ENCODE peak calls at places on chromosomes 1 and 21, in four cellular contexts. O is AG04450, Y is breast epithelium, N is mammary epithelial cell. X is an unnamed sample.
A peak's percentile ranks its signal among the peaks of the same experiment; 100 is the strongest.

GRCh38 chr1:98794196-98794886 is 132.8 kb downstream of the SNX7 start:
- DNase-seq in N (peak; percentile 60), Y (no peak), O (peak; percentile 48), X (no peak)

GRCh38 chr1:78718566-78718965 is 68.9 kb downstream of the IFI44 start:
- DNase-seq in O (peak; percentile 7), Y (no peak), N (no peak), X (no peak)

GRCh38 chr1:176102243-176102642 is 104.8 kb downstream of the COP1 start:
- DNase-seq in N (no peak), Y (no peak), O (no peak), X (no peak)

GRCh38 chr1:12610305-12610935 is 7.6 kb downstream of the DHRS3 start:
- DNase-seq in Y (no peak), N (peak; percentile 62), O (no peak), X (no peak)

GRCh38 chr1:244231572-244232315 is 180.7 kb downstream of the ZBTB18 start:
- DNase-seq in Y (no peak), N (peak; percentile 21), O (no peak), X (no peak)

GRCh38 chr1:176315519-176316220 is 108.6 kb upstream of the COP1 start:
- DNase-seq in O (no peak), N (no peak), Y (no peak), X (no peak)

GRCh38 chr1:87226341-87226760 is 102.3 kb upstream of the LMO4 start:
- DNase-seq in N (peak; percentile 99), Y (peak; percentile 68), O (peak; percentile 96), X (peak; percentile 75)

GRCh38 chr1:209486861-209487260 is 96.7 kb upstream of the CAMK1G start:
- DNase-seq in Y (no peak), O (no peak), N (peak; percentile 80), X (no peak)

GRCh38 chr1:15799928-15800835 is 7.3 kb downstream of the UQCRHL start:
- DNase-seq in O (no peak), Y (peak; percentile 86), N (peak; percentile 92), X (peak; percentile 41)

GRCh38 chr1:164821648-164822047 is 262.7 kb downstream of the PBX1 start:
- DNase-seq in N (no peak), Y (no peak), O (no peak), X (no peak)

GRCh38 chr1:207897188-207897587 is 13.7 kb downstream of the CD34 start:
- DNase-seq in Y (no peak), O (no peak), N (no peak), X (no peak)

GRCh38 chr1:14955402-14955801 is 198.1 kb upstream of the TMEM51 start:
- DNase-seq in O (no peak), Y (no peak), N (no peak), X (no peak)

GRCh38 chr1:76336951-76337371 is 262.4 kb downstream of the ST6GALNAC3 start:
- DNase-seq in N (no peak), Y (no peak), O (peak; percentile 78), X (no peak)

GRCh38 chr1:76786232-76786631 is 81.0 kb upstream of the ST6GALNAC5 start:
- DNase-seq in N (no peak), O (no peak), Y (no peak), X (no peak)

GRCh38 chr1:8097077-8097799 is 71.1 kb upstream of the ERRFI1 start:
- DNase-seq in Y (no peak), O (no peak), N (peak; percentile 95), X (no peak)

GRCh38 chr1:10615336-10615735 is 140.6 kb downstream of the PEX14 start:
- DNase-seq in Y (peak; percentile 20), O (no peak), N (no peak), X (no peak)

GRCh38 chr1:167669209-167670139 is 39.4 kb downstream of the RCSD1 start:
- DNase-seq in N (no peak), Y (no peak), O (no peak), X (no peak)

GRCh38 chr1:198619375-198620140 is 19.3 kb upstream of the PTPRC start:
- DNase-seq in O (no peak), Y (no peak), N (no peak), X (no peak)

GRCh38 chr1:76871355-76871974 is 4.2 kb downstream of the ST6GALNAC5 start:
- DNase-seq in Y (no peak), N (no peak), O (no peak), X (no peak)

GRCh38 chr1:100292711-100293110 is 26.7 kb downstream of the RTCA start:
- DNase-seq in N (no peak), O (no peak), Y (no peak), X (no peak)

GRCh38 chr1:82160903-82161302 is 360.2 kb downstream of the ADGRL2 start:
- DNase-seq in Y (no peak), N (no peak), O (no peak), X (no peak)

GRCh38 chr1:64766385-64766784 is 21.5 kb downstream of the RAVER2 start:
- DNase-seq in Y (no peak), N (peak; percentile 32), O (no peak), X (no peak)

GRCh38 chr1:61322769-61323168 is 240.4 kb downstream of the NFIA start:
- DNase-seq in Y (no peak), N (peak; percentile 77), O (no peak), X (no peak)

GRCh38 chr1:212945761-212946160 is 4.6 kb upstream of the VASH2 start:
- DNase-seq in Y (no peak), N (no peak), O (no peak), X (no peak)

GRCh38 chr1:13808729-13809131 is 108.7 kb downstream of the PRDM2 start:
- DNase-seq in N (peak; percentile 9), O (peak; percentile 20), Y (no peak), X (no peak)

GRCh38 chr1:53731779-53732305 is 7.1 kb downstream of the GLIS1 start:
- DNase-seq in N (no peak), Y (no peak), O (no peak), X (no peak)

GRCh38 chr1:162627662-162628296 is 4.5 kb upstream of the DDR2 start:
- DNase-seq in O (no peak), N (no peak), Y (no peak), X (no peak)

GRCh38 chr1:52899445-52899894 is 22.1 kb downstream of the ECHDC2 start:
- DNase-seq in N (no peak), O (no peak), Y (no peak), X (no peak)

GRCh38 chr1:55347786-55348185 is 132.6 kb upstream of the USP24 start:
- DNase-seq in N (no peak), O (no peak), Y (no peak), X (no peak)
- TF ChIP-seq CTCF in N (no peak), O (no peak), Y (no peak), X (no peak)

GRCh38 chr1:59670662-59671061 is 144.1 kb upstream of the HOOK1 start:
- DNase-seq in N (no peak), Y (no peak), O (no peak), X (peak; percentile 59)

GRCh38 chr1:59669752-59670312 is 144.9 kb upstream of the HOOK1 start:
- DNase-seq in O (no peak), N (peak; percentile 34), Y (no peak), X (peak; percentile 73)

GRCh38 chr1:59672851-59673574 is 141.7 kb upstream of the HOOK1 start:
- DNase-seq in O (no peak), Y (no peak), N (peak; percentile 94), X (no peak)

GRCh38 chr1:59671953-59672305 is 142.8 kb upstream of the HOOK1 start:
- DNase-seq in Y (no peak), O (no peak), N (no peak), X (no peak)

DNA sequence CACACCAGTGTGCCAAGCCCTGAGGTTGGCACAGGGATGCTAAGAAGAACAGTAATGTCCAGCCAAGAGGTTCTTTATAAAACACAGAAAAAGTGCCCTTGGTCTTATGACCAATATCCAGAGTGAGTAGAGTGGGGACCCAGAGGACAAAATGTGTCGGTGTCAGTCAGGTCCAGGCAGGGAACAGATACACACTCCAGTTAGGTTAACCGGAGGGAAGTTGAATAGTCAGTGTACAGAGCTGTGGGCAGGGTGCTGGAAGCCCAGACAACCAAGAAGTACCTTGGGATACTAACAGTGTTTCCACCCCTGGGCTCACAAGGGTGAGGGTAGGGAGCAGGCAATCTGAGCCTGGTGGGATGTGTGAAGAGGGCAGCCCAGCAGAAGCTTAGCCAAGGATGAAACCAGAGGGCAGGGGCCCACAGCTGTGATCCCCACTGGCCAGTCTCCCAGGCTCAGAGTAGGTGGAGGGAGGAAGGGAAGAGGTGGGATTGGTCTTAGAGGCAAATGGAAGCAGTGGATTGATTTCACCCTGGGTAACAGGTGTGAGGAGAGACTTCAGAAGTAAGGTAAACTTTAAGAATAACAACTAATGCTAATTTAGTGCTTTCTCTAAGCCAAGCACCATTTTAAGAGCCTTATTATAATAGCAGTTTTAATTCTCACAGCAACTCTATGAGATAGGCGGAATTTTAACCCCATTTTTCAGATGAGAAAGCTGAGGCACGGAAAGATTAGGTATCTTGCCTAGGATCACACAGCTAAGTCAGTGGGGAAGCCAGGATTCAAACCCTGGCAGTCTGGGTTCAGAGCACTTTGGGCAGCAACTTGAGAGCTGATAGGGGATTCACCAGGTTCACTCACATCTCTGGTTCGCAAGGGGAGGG is 143.4 kb upstream of the HOOK1 start:
- DNase-seq in O (no peak), Y (no peak), N (no peak), X (no peak)
- H3K27ac ChIP-seq in O (no peak overlapping the region), Y (peak overlapping the region; percentile 94), N (peak overlapping the region; percentile 97), X (peak overlapping the region; percentile 44)

GRCh38 chr21:17513214-17514123 is 626 bp downstream of the CXADR start:
- DNase-seq in O (no peak), N (peak; percentile 52), Y (no peak), X (no peak)
- TF ChIP-seq CTCF in O (no peak), N (no peak), Y (no peak), X (no peak)

GRCh38 chr1:170253180-170253579 is 107.4 kb downstream of the NTMT2 start:
- DNase-seq in Y (no peak), N (peak; percentile 2), O (no peak), X (no peak)
- H3K27ac ChIP-seq in Y (no peak overlapping the region), N (no peak overlapping the region), O (no peak overlapping the region), X (no peak overlapping the region)

DNA sequence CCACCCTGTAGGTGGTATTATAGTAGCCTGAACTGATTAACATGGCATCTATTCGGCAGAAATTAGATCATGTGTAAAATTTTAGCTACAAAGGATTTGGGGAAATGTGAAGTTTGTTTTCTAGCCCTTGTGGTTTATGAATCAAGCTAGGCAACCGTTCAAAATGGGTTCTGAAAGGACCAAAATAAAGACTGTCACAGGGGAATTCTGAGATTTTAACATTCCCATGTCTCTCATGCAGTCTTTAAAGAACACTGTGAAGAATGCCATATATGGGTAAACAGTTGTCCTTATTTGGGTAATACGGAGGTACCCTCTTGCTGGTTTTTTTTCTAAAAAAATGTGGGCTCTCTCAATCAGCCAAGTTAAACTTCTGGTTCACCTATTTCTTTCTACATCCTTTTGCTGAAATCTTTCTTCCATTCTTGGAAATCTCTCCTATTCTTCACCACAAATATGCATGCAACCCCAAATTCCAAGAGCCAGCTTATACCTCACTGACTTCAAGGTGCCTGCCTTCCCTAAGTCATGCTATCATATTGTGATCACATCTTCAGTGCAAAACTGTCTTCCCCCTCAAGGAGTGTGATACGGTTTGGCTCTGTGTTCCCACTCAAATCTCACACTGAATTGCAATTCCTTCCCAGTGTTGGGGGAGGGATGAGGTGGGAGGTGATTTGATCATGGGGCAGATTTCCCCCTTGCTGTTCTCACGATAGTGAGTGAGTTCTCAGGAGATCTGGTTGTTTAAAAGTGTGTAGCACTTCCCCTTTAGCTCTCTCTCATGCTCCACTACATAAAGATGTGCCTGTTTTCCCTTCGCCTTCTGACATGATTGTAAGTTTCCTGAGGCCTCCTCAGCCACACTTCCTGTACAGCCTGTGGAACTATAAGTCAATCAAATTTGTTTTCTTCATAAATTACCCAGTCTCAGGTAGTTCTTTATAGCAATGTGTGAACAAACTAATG is 308.7 kb downstream of the TTLL7 start:
- DNase-seq in O (no peak), Y (no peak), N (no peak), X (no peak)
- TF ChIP-seq CTCF in O (no peak), Y (no peak), N (no peak), X (no peak)